ENCODE peak calls at places on chromosomes 16 and 17, in nine cellular contexts. One of them, this sample, is unnamed.

GRCh38 chr16:85387171-85387507 is 226.0 kb upstream of the GSE1 start:
- DNase-seq in CD8-positive, alpha-beta T cell: no peak
- DNase-seq in cerebellar nuclear complex: no peak
- DNase-seq in T47D: no peak
- DNase-seq in amniotic stem cell: no peak
- DNase-seq in pancreas: no peak
- DNase-seq in NB4: no peak
- DNase-seq in HS-5: no peak
- DNase-seq in left colon: peak
- DNase-seq in this sample: no peak

GRCh38 chr17:227581-228222 is 46.3 kb upstream of the DOC2B start:
- DNase-seq in CD8-positive, alpha-beta T cell: no peak
- DNase-seq in cerebellar nuclear complex: no peak
- DNase-seq in T47D: no peak
- DNase-seq in amniotic stem cell: no peak
- DNase-seq in pancreas: no peak
- DNase-seq in NB4: no peak
- DNase-seq in HS-5: no peak
- DNase-seq in left colon: no peak
- DNase-seq in this sample: no peak

GRCh38 chr16:87347932-87348615 is 30.9 kb upstream of the C16orf95 start:
- DNase-seq in CD8-positive, alpha-beta T cell: no peak
- DNase-seq in cerebellar nuclear complex: no peak
- DNase-seq in T47D: no peak
- DNase-seq in amniotic stem cell: no peak
- DNase-seq in pancreas: no peak
- DNase-seq in NB4: no peak
- DNase-seq in HS-5: no peak
- DNase-seq in left colon: no peak
- DNase-seq in this sample: no peak

GRCh38 chr17:49195746-49196145 is 14.6 kb downstream of the GNGT2 start:
- DNase-seq in CD8-positive, alpha-beta T cell: no peak
- DNase-seq in cerebellar nuclear complex: no peak
- DNase-seq in T47D: no peak
- DNase-seq in amniotic stem cell: no peak
- DNase-seq in pancreas: no peak
- DNase-seq in NB4: no peak
- DNase-seq in HS-5: no peak
- DNase-seq in left colon: no peak
- DNase-seq in this sample: no peak

GRCh38 chr16:59886021-59886420 is 1151.9 kb upstream of the GOT2 start:
- DNase-seq in CD8-positive, alpha-beta T cell: no peak
- DNase-seq in cerebellar nuclear complex: no peak
- DNase-seq in T47D: no peak
- DNase-seq in amniotic stem cell: no peak
- DNase-seq in pancreas: peak
- DNase-seq in NB4: peak
- DNase-seq in HS-5: peak
- DNase-seq in left colon: peak
- DNase-seq in this sample: peak

GRCh38 chr16:59224426-59224825 is 490.3 kb upstream of the GOT2 start:
- DNase-seq in CD8-positive, alpha-beta T cell: no peak
- DNase-seq in cerebellar nuclear complex: no peak
- DNase-seq in T47D: no peak
- DNase-seq in amniotic stem cell: no peak
- DNase-seq in pancreas: no peak
- DNase-seq in NB4: no peak
- DNase-seq in HS-5: no peak
- DNase-seq in left colon: no peak
- DNase-seq in this sample: no peak

GRCh38 chr17:9174312-9174711 is 153.0 kb downstream of the NTN1 start:
- DNase-seq in CD8-positive, alpha-beta T cell: no peak
- DNase-seq in cerebellar nuclear complex: no peak
- DNase-seq in T47D: no peak
- DNase-seq in amniotic stem cell: no peak
- DNase-seq in pancreas: no peak
- DNase-seq in NB4: no peak
- DNase-seq in HS-5: no peak
- DNase-seq in left colon: no peak
- DNase-seq in this sample: no peak

GRCh38 chr17:30897311-30897710 is 8.7 kb downstream of the TEFM start:
- DNase-seq in CD8-positive, alpha-beta T cell: no peak
- DNase-seq in cerebellar nuclear complex: no peak
- DNase-seq in T47D: no peak
- DNase-seq in amniotic stem cell: no peak
- DNase-seq in pancreas: no peak
- DNase-seq in NB4: no peak
- DNase-seq in HS-5: no peak
- DNase-seq in left colon: no peak
- DNase-seq in this sample: no peak

GRCh38 chr16:84970447-84971127 is 40.7 kb downstream of the ZDHHC7 start:
- DNase-seq in CD8-positive, alpha-beta T cell: peak
- DNase-seq in cerebellar nuclear complex: peak
- DNase-seq in T47D: peak
- DNase-seq in amniotic stem cell: peak
- DNase-seq in pancreas: peak
- DNase-seq in NB4: peak
- DNase-seq in HS-5: no peak
- DNase-seq in left colon: peak
- DNase-seq in this sample: peak

GRCh38 chr17:57927048-57927723 is 28.0 kb downstream of the CUEDC1 start:
- DNase-seq in CD8-positive, alpha-beta T cell: no peak
- DNase-seq in cerebellar nuclear complex: no peak
- DNase-seq in T47D: peak
- DNase-seq in amniotic stem cell: peak
- DNase-seq in pancreas: no peak
- DNase-seq in NB4: no peak
- DNase-seq in HS-5: no peak
- DNase-seq in left colon: no peak
- DNase-seq in this sample: peak

GRCh38 chr17:6163632-6164319 is 93.6 kb downstream of the WSCD1 start:
- DNase-seq in CD8-positive, alpha-beta T cell: no peak
- DNase-seq in cerebellar nuclear complex: no peak
- DNase-seq in T47D: no peak
- DNase-seq in amniotic stem cell: no peak
- DNase-seq in pancreas: no peak
- DNase-seq in NB4: no peak
- DNase-seq in HS-5: no peak
- DNase-seq in left colon: no peak
- DNase-seq in this sample: no peak

GRCh38 chr16:83723244-83723643 is 84.5 kb upstream of the HSBP1 start:
- DNase-seq in CD8-positive, alpha-beta T cell: no peak
- DNase-seq in cerebellar nuclear complex: no peak
- DNase-seq in T47D: no peak
- DNase-seq in amniotic stem cell: no peak
- DNase-seq in pancreas: no peak
- DNase-seq in NB4: no peak
- DNase-seq in HS-5: no peak
- DNase-seq in left colon: no peak
- DNase-seq in this sample: no peak

GRCh38 chr16:1054660-1055556 is 17.6 kb upstream of the SSTR5 start:
- DNase-seq in CD8-positive, alpha-beta T cell: no peak
- DNase-seq in cerebellar nuclear complex: no peak
- DNase-seq in T47D: peak
- DNase-seq in amniotic stem cell: no peak
- DNase-seq in pancreas: no peak
- DNase-seq in NB4: peak
- DNase-seq in HS-5: no peak
- DNase-seq in left colon: peak
- DNase-seq in this sample: no peak

GRCh38 chr17:44557653-44558285 is 485 bp downstream of the FZD2 start:
- DNase-seq in CD8-positive, alpha-beta T cell: no peak
- DNase-seq in cerebellar nuclear complex: no peak
- DNase-seq in T47D: no peak
- DNase-seq in amniotic stem cell: no peak
- DNase-seq in pancreas: peak
- DNase-seq in NB4: peak
- DNase-seq in HS-5: no peak
- DNase-seq in left colon: peak
- DNase-seq in this sample: no peak

GRCh38 chr16:57166951-57167350 is 18.9 kb downstream of the PSME3IP1 start:
- DNase-seq in CD8-positive, alpha-beta T cell: no peak
- DNase-seq in cerebellar nuclear complex: no peak
- DNase-seq in T47D: no peak
- DNase-seq in amniotic stem cell: no peak
- DNase-seq in pancreas: no peak
- DNase-seq in NB4: no peak
- DNase-seq in HS-5: no peak
- DNase-seq in left colon: no peak
- DNase-seq in this sample: no peak

GRCh38 chr17:82752371-82753200 is 721 bp downstream of the TBCD start:
- DNase-seq in CD8-positive, alpha-beta T cell: no peak
- DNase-seq in cerebellar nuclear complex: no peak
- DNase-seq in T47D: peak
- DNase-seq in amniotic stem cell: no peak
- DNase-seq in pancreas: no peak
- DNase-seq in NB4: peak
- DNase-seq in HS-5: no peak
- DNase-seq in left colon: peak
- DNase-seq in this sample: no peak

GRCh38 chr17:66904760-66905637 is 59.5 kb upstream of the CACNG4 start:
- DNase-seq in CD8-positive, alpha-beta T cell: no peak
- DNase-seq in cerebellar nuclear complex: no peak
- DNase-seq in T47D: no peak
- DNase-seq in amniotic stem cell: no peak
- DNase-seq in pancreas: peak
- DNase-seq in NB4: no peak
- DNase-seq in HS-5: no peak
- DNase-seq in left colon: no peak
- DNase-seq in this sample: peak

GRCh38 chr17:66952031-66952524 is 12.4 kb upstream of the CACNG4 start:
- DNase-seq in CD8-positive, alpha-beta T cell: no peak
- DNase-seq in cerebellar nuclear complex: no peak
- DNase-seq in T47D: peak
- DNase-seq in amniotic stem cell: peak
- DNase-seq in pancreas: no peak
- DNase-seq in NB4: no peak
- DNase-seq in HS-5: no peak
- DNase-seq in left colon: peak
- DNase-seq in this sample: peak

GRCh38 chr16:84286568-84287220 is 8.0 kb upstream of the WFDC1 start:
- DNase-seq in CD8-positive, alpha-beta T cell: no peak
- DNase-seq in cerebellar nuclear complex: no peak
- DNase-seq in T47D: no peak
- DNase-seq in amniotic stem cell: no peak
- DNase-seq in pancreas: no peak
- DNase-seq in NB4: no peak
- DNase-seq in HS-5: no peak
- DNase-seq in left colon: peak
- DNase-seq in this sample: no peak

GRCh38 chr16:47054306-47054705 is 80.8 kb upstream of the DNAJA2 start:
- DNase-seq in CD8-positive, alpha-beta T cell: no peak
- DNase-seq in cerebellar nuclear complex: no peak
- DNase-seq in T47D: no peak
- DNase-seq in amniotic stem cell: no peak
- DNase-seq in pancreas: no peak
- DNase-seq in NB4: no peak
- DNase-seq in HS-5: no peak
- DNase-seq in left colon: no peak
- DNase-seq in this sample: no peak

GRCh38 chr16:11139624-11140375 is 116.2 kb downstream of the SOCS1 start:
- DNase-seq in CD8-positive, alpha-beta T cell: peak
- DNase-seq in cerebellar nuclear complex: no peak
- DNase-seq in T47D: no peak
- DNase-seq in amniotic stem cell: no peak
- DNase-seq in pancreas: no peak
- DNase-seq in NB4: no peak
- DNase-seq in HS-5: no peak
- DNase-seq in left colon: no peak
- DNase-seq in this sample: no peak

GRCh38 chr17:59727817-59728533 is 20.5 kb downstream of the VMP1 start:
- DNase-seq in CD8-positive, alpha-beta T cell: no peak
- DNase-seq in cerebellar nuclear complex: no peak
- DNase-seq in T47D: no peak
- DNase-seq in amniotic stem cell: no peak
- DNase-seq in pancreas: no peak
- DNase-seq in NB4: no peak
- DNase-seq in HS-5: no peak
- DNase-seq in left colon: no peak
- DNase-seq in this sample: no peak

GRCh38 chr17:7477392-7478275 is 1.8 kb downstream of the ZBTB4 start:
- DNase-seq in CD8-positive, alpha-beta T cell: peak
- DNase-seq in cerebellar nuclear complex: no peak
- DNase-seq in T47D: peak
- DNase-seq in amniotic stem cell: peak
- DNase-seq in pancreas: no peak
- DNase-seq in NB4: no peak
- DNase-seq in HS-5: no peak
- DNase-seq in left colon: peak
- DNase-seq in this sample: no peak

GRCh38 chr17:74298690-74299617 is 24.9 kb downstream of the DNAI2 start:
- DNase-seq in CD8-positive, alpha-beta T cell: no peak
- DNase-seq in cerebellar nuclear complex: no peak
- DNase-seq in T47D: no peak
- DNase-seq in amniotic stem cell: no peak
- DNase-seq in pancreas: no peak
- DNase-seq in NB4: no peak
- DNase-seq in HS-5: no peak
- DNase-seq in left colon: no peak
- DNase-seq in this sample: no peak

GRCh38 chr17:39679521-39680192 is 8.2 kb downstream of the PGAP3 start:
- DNase-seq in CD8-positive, alpha-beta T cell: peak
- DNase-seq in cerebellar nuclear complex: no peak
- DNase-seq in T47D: no peak
- DNase-seq in amniotic stem cell: no peak
- DNase-seq in pancreas: no peak
- DNase-seq in NB4: peak
- DNase-seq in HS-5: no peak
- DNase-seq in left colon: no peak
- DNase-seq in this sample: no peak

GRCh38 chr16:73064227-73064995 is 16.5 kb upstream of the ZFHX3 start:
- DNase-seq in CD8-positive, alpha-beta T cell: no peak
- DNase-seq in cerebellar nuclear complex: no peak
- DNase-seq in T47D: no peak
- DNase-seq in amniotic stem cell: no peak
- DNase-seq in pancreas: no peak
- DNase-seq in NB4: peak
- DNase-seq in HS-5: no peak
- DNase-seq in left colon: no peak
- DNase-seq in this sample: no peak

GRCh38 chr16:3065069-3065741 is at the start of gene IL32:
- DNase-seq in CD8-positive, alpha-beta T cell: peak
- DNase-seq in cerebellar nuclear complex: no peak
- DNase-seq in T47D: no peak
- DNase-seq in amniotic stem cell: peak
- DNase-seq in pancreas: peak
- DNase-seq in NB4: no peak
- DNase-seq in HS-5: peak
- DNase-seq in left colon: peak
- DNase-seq in this sample: peak

GRCh38 chr16:23678430-23679273 is at the start of gene PLK1:
- DNase-seq in CD8-positive, alpha-beta T cell: peak
- DNase-seq in cerebellar nuclear complex: peak
- DNase-seq in T47D: peak
- DNase-seq in amniotic stem cell: peak
- DNase-seq in pancreas: peak
- DNase-seq in NB4: peak
- DNase-seq in HS-5: peak
- DNase-seq in left colon: peak
- DNase-seq in this sample: peak

GRCh38 chr16:69107311-69107962 is 2.0 kb downstream of the HAS3 start:
- DNase-seq in CD8-positive, alpha-beta T cell: no peak
- DNase-seq in cerebellar nuclear complex: no peak
- DNase-seq in T47D: no peak
- DNase-seq in amniotic stem cell: no peak
- DNase-seq in pancreas: no peak
- DNase-seq in NB4: no peak
- DNase-seq in HS-5: no peak
- DNase-seq in left colon: peak
- DNase-seq in this sample: no peak

This sample was measured in T1000.